ENCODE peak calls at places on chromosomes 13 and 19, in four cellular contexts. Q, Z, R and V are unnamed samples.

GRCh38 chr19:9641810-9642209 is 20.8 kb upstream of the ZNF561 start:
- DNase-seq in Z (no peak), Q (no peak), R (no peak), V (no peak)

GRCh38 chr19:18657590-18658365 is 20.9 kb downstream of the KLHL26 start:
- DNase-seq in Q (peak; percentile 76), Z (peak; percentile 49), R (no peak), V (no peak)

GRCh38 chr13:42865703-42866102 is 84.3 kb downstream of the FAM216B start:
- DNase-seq in Q (peak; percentile 43), Z (no peak), R (no peak), V (no peak)

GRCh38 chr13:33872005-33872351 is 54.0 kb downstream of the RFC3 start:
- DNase-seq in Z (no peak), R (no peak), Q (no peak), V (no peak)

GRCh38 chr19:6611441-6611852 is 20.5 kb upstream of the CD70 start:
- DNase-seq in Z (no peak), Q (no peak), R (no peak), V (no peak)

GRCh38 chr13:102038787-102039186 is 363.1 kb downstream of the FGF14 start:
- DNase-seq in Q (no peak), Z (no peak), R (no peak), V (no peak)

GRCh38 chr13:113187905-113188595 is 20.4 kb downstream of the PCID2 start:
- DNase-seq in Q (no peak), Z (no peak), R (no peak), V (no peak)

GRCh38 chr19:7986321-7987083 is 18.9 kb downstream of the ELAVL1 start:
- DNase-seq in Z (no peak), R (no peak), Q (no peak), V (no peak)

GRCh38 chr19:38139122-38139521 is 84.9 kb downstream of the DPF1 start:
- DNase-seq in Z (peak; percentile 84), Q (no peak), R (no peak), V (no peak)

GRCh38 chr19:14971474-14971873 is 8.2 kb downstream of the SLC1A6 start:
- DNase-seq in Q (no peak), R (no peak), Z (no peak), V (no peak)

GRCh38 chr19:12721656-12722565 is 1.8 kb downstream of the TNPO2 start:
- DNase-seq in R (no peak), Z (peak; percentile 86), Q (peak; percentile 89), V (peak; percentile 66)

GRCh38 chr19:35120492-35120891 is 4.9 kb downstream of the FXYD3 start:
- DNase-seq in Q (no peak), Z (no peak), R (no peak), V (no peak)

GRCh38 chr19:21910318-21910717 is 74.3 kb upstream of the ZNF43 start:
- DNase-seq in R (no peak), Q (no peak), Z (no peak), V (no peak)
- H3K9me3 ChIP-seq in R (no peaks in the 10 kb centered on the region), Q (no peaks in the 10 kb centered on the region), Z (no peaks in the 10 kb centered on the region), V (peaks cover 90% of the 10 kb centered on the region)

GRCh38 chr13:50898338-50898737 is 11.3 kb upstream of the RNASEH2B start:
- DNase-seq in Q (no peak), R (no peak), Z (no peak), V (no peak)

GRCh38 chr13:50905256-50905655 is 4.3 kb upstream of the RNASEH2B start:
- DNase-seq in Z (no peak), R (no peak), Q (no peak), V (no peak)

DNA sequence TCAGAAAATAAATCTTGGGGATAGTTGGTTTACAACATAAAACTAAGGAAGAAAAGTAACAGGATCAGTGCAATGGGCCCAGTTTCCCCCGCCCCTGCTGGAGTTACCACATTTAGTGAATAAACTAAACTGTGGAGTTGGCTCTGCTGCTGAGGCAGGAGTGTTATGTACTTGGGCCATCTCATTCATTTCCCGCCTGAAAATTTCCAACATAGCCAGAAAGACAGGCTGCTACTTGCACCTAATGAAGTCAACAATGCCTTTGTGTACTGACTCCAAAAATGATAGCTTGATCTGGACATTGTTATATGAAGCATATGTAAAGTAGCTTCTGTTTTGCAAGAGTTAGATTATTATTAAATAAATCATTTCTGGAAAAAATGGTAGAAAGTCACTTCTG is 7.9 kb upstream of the RNASEH2B start:
- DNase-seq in Q (no peak), R (no peak), Z (no peak), V (no peak)
- TF ChIP-seq NRF1 in Q (no peak), R (no peak), Z (no peak), V (no peak)

DNA sequence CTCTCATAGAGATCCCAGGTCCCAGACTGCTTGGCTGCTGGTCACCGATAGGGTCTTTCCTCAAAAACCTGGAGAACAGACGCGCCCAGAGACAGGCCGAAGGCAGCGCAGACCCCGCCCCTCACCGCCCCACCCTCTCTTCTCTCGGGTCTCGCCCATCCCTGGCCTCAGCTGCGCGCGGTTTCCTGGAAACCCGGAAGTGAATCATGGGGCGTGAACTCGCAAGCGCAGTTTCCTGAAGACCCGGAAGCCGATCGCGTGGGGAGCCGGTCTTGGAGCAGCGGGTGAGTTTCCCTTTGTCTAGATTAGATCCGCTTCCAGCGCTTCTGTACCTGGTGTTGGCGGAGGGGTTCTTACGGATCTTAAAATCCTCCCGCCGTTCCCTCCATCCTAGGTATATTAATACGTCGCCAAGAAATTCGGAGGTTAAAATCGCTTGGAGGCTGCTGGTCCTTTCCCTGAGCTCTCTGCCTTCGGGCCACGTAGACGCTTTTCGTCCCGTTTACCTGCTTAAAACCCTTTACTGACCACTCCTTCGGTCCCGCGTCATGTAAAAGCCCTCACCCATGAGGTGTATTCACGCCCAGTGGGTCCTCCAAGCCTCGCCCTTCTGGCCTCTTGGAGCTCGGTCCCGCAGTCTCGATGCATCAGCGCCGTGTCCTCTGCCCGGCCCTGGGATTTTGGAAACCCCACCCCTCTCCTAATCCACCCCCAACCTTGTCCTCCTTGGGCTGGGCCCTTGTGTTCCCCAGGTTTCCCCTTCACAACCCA is at the start of gene ZNF578:
- DNase-seq in R (no peak), Z (peak; percentile 63), Q (peak; percentile 95), V (peak; percentile 75)
- H3K9me3 ChIP-seq in R (peaks cover 4% of the 10 kb centered on the region), Z (peaks cover 4% of the 10 kb centered on the region), Q (peaks cover 16% of the 10 kb centered on the region), V (peaks cover 50% of the 10 kb centered on the region)

GRCh38 chr19:11698231-11698630 is 40.5 kb downstream of the ZNF823 start:
- DNase-seq in Z (no peak), Q (no peak), R (no peak), V (no peak)

GRCh38 chr19:11694533-11695439 is 44.0 kb downstream of the ZNF823 start:
- DNase-seq in Q (peak; percentile 95), R (peak; percentile 72), Z (peak; percentile 97), V (peak; percentile 84)

GRCh38 chr19:11705474-11705873 is 33.3 kb downstream of the ZNF823 start:
- DNase-seq in Z (no peak), R (no peak), Q (no peak), V (no peak)

GRCh38 chr19:11697284-11697855 is 41.4 kb downstream of the ZNF823 start:
- DNase-seq in Q (no peak), Z (no peak), R (no peak), V (no peak)

DNA sequence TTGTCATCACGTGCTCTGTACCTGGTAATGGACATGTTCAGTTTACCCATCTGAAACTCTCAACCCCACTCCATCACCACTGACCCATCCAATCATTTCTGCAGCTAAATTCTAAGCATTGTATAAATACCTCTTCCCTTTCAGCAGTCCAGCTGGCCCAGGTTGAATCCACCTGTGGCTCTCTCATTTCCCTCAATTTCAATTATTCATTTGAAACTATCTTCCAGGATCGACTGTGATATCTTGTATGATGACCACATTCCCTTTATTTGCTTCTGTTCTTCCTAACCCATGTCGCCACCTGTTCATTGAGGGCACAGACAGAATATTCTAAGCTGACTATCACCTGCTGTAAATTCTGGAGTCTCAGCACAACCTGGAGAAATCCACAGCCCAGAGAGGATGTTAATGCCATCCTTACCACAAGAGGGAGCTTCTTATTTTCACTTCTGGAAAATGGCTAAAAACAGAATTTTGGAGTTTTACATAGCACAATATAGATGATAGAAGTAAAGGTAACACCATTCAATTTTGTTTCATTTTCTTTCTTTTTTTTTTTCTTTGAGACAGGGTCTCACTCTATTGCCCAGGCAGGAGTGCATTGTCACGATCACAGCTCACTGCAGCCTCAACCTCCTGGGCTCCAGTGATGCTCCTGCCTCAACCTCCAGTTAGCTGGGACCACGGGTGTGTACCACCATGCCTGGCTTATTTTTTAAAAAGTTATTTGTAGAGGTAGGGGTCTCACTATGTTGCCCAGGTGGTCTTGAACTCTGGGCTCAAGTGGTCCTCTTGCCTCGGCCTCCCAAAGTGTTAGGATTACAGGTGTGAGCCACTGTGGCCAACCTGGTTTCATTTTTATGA is 38.6 kb downstream of the ZNF823 start:
- DNase-seq in Z (peak; percentile 38), Q (peak; percentile 59), R (no peak), V (no peak)
- TF ChIP-seq NRF1 in Z (no peak), Q (no peak), R (no peak), V (no peak)